ENCODE peak calls at places on chromosome 1, in six cellular contexts. One of them, this sample, is unnamed.

GRCh38 chr1:174701565-174701964 is 253.8 kb downstream of the GPR52 start:
- DNase-seq in ACHN: no peak
- DNase-seq in Daoy: no peak
- DNase-seq in NCI-H748 treated with DMSO at 0.1 percent for 48 hours: no peak
- DNase-seq in neural progenitor cell: no peak
- DNase-seq in mammary epithelial cell: no peak
- DNase-seq in this sample: no peak

GRCh38 chr1:11184973-11185372 is 4.2 kb upstream of the ANGPTL7 start:
- DNase-seq in neural progenitor cell: no peak
- DNase-seq in NCI-H748 treated with DMSO at 0.1 percent for 48 hours: no peak
- DNase-seq in mammary epithelial cell: no peak
- DNase-seq in ACHN: no peak
- DNase-seq in Daoy: no peak
- DNase-seq in this sample: no peak

GRCh38 chr1:19495816-19496528 is 10.6 kb upstream of the CAPZB start:
- DNase-seq in ACHN: no peak
- DNase-seq in neural progenitor cell: no peak
- DNase-seq in Daoy: no peak
- DNase-seq in NCI-H748 treated with DMSO at 0.1 percent for 48 hours: no peak
- DNase-seq in mammary epithelial cell: no peak
- DNase-seq in this sample: no peak

GRCh38 chr1:185789846-185790735 is 55.9 kb downstream of the HMCN1 start:
- DNase-seq in ACHN: no peak
- DNase-seq in neural progenitor cell: no peak
- DNase-seq in Daoy: no peak
- DNase-seq in NCI-H748 treated with DMSO at 0.1 percent for 48 hours: no peak
- DNase-seq in mammary epithelial cell: peak; percentile 25
- DNase-seq in this sample: peak; percentile 85

GRCh38 chr1:25620211-25620610 is 3.6 kb downstream of the MAN1C1 start:
- DNase-seq in neural progenitor cell: no peak
- DNase-seq in NCI-H748 treated with DMSO at 0.1 percent for 48 hours: no peak
- DNase-seq in Daoy: no peak
- DNase-seq in mammary epithelial cell: no peak
- DNase-seq in ACHN: no peak
- DNase-seq in this sample: no peak

GRCh38 chr1:7388141-7388487 is 383.0 kb upstream of the VAMP3 start:
- DNase-seq in neural progenitor cell: no peak
- DNase-seq in NCI-H748 treated with DMSO at 0.1 percent for 48 hours: no peak
- DNase-seq in mammary epithelial cell: no peak
- DNase-seq in ACHN: no peak
- DNase-seq in Daoy: no peak
- DNase-seq in this sample: no peak

GRCh38 chr1:16231331-16232315 is 5.4 kb downstream of the CPLANE2 start:
- DNase-seq in mammary epithelial cell: no peak
- DNase-seq in NCI-H748 treated with DMSO at 0.1 percent for 48 hours: no peak
- DNase-seq in Daoy: peak; percentile 61
- DNase-seq in ACHN: no peak
- DNase-seq in neural progenitor cell: no peak
- DNase-seq in this sample: no peak

GRCh38 chr1:59422921-59423575 is 126.2 kb downstream of the FGGY start:
- DNase-seq in ACHN: no peak
- DNase-seq in NCI-H748 treated with DMSO at 0.1 percent for 48 hours: no peak
- DNase-seq in mammary epithelial cell: no peak
- DNase-seq in neural progenitor cell: no peak
- DNase-seq in Daoy: peak; percentile 40
- DNase-seq in this sample: no peak

GRCh38 chr1:192609110-192610079 is 26.6 kb upstream of the RGS13 start:
- DNase-seq in mammary epithelial cell: no peak
- DNase-seq in Daoy: no peak
- DNase-seq in neural progenitor cell: no peak
- DNase-seq in NCI-H748 treated with DMSO at 0.1 percent for 48 hours: no peak
- DNase-seq in ACHN: no peak
- DNase-seq in this sample: no peak

GRCh38 chr1:87796521-87796920 is 467.8 kb downstream of the LMO4 start:
- DNase-seq in NCI-H748 treated with DMSO at 0.1 percent for 48 hours: no peak
- DNase-seq in neural progenitor cell: no peak
- DNase-seq in mammary epithelial cell: no peak
- DNase-seq in Daoy: no peak
- DNase-seq in ACHN: no peak
- DNase-seq in this sample: no peak

GRCh38 chr1:235953801-235954200 is 87.1 kb upstream of the LYST start:
- DNase-seq in NCI-H748 treated with DMSO at 0.1 percent for 48 hours: no peak
- DNase-seq in neural progenitor cell: no peak
- DNase-seq in Daoy: peak; percentile 51
- DNase-seq in mammary epithelial cell: peak; percentile 79
- DNase-seq in ACHN: peak; percentile 57
- DNase-seq in this sample: no peak

GRCh38 chr1:83508485-83509151 is 490.3 kb downstream of the TTLL7 start:
- DNase-seq in ACHN: no peak
- DNase-seq in neural progenitor cell: no peak
- DNase-seq in NCI-H748 treated with DMSO at 0.1 percent for 48 hours: no peak
- DNase-seq in mammary epithelial cell: no peak
- DNase-seq in Daoy: peak; percentile 74
- DNase-seq in this sample: peak; percentile 34

GRCh38 chr1:53112271-53112774 is 30.1 kb downstream of the SLC1A7 start:
- DNase-seq in Daoy: no peak
- DNase-seq in mammary epithelial cell: no peak
- DNase-seq in ACHN: peak; percentile 17
- DNase-seq in NCI-H748 treated with DMSO at 0.1 percent for 48 hours: no peak
- DNase-seq in neural progenitor cell: no peak
- DNase-seq in this sample: peak; percentile 80

GRCh38 chr1:219081943-219082925 is 91.4 kb upstream of the LYPLAL1 start:
- DNase-seq in mammary epithelial cell: no peak
- DNase-seq in ACHN: no peak
- DNase-seq in Daoy: no peak
- DNase-seq in neural progenitor cell: no peak
- DNase-seq in NCI-H748 treated with DMSO at 0.1 percent for 48 hours: no peak
- DNase-seq in this sample: no peak

GRCh38 chr1:108068141-108068540 is 103.2 kb upstream of the VAV3 start:
- DNase-seq in neural progenitor cell: no peak
- DNase-seq in mammary epithelial cell: peak; percentile 15
- DNase-seq in NCI-H748 treated with DMSO at 0.1 percent for 48 hours: no peak
- DNase-seq in Daoy: no peak
- DNase-seq in ACHN: no peak
- DNase-seq in this sample: peak; percentile 63

GRCh38 chr1:155052412-155053400 is 1.6 kb downstream of the ADAM15 start:
- DNase-seq in Daoy: peak; percentile 35
- DNase-seq in NCI-H748 treated with DMSO at 0.1 percent for 48 hours: no peak
- DNase-seq in neural progenitor cell: peak; percentile 32
- DNase-seq in ACHN: peak; percentile 54
- DNase-seq in mammary epithelial cell: peak; percentile 41
- DNase-seq in this sample: no peak

GRCh38 chr1:223129229-223129851 is 13.7 kb downstream of the TLR5 start:
- DNase-seq in neural progenitor cell: peak; percentile 91
- DNase-seq in Daoy: peak; percentile 70
- DNase-seq in mammary epithelial cell: no peak
- DNase-seq in NCI-H748 treated with DMSO at 0.1 percent for 48 hours: no peak
- DNase-seq in ACHN: peak; percentile 44
- DNase-seq in this sample: peak; percentile 76

GRCh38 chr1:233518344-233518743 is 95.6 kb upstream of the KCNK1 start:
- DNase-seq in neural progenitor cell: peak; percentile 59
- DNase-seq in mammary epithelial cell: peak; percentile 54
- DNase-seq in Daoy: peak; percentile 35
- DNase-seq in NCI-H748 treated with DMSO at 0.1 percent for 48 hours: peak; percentile 2
- DNase-seq in ACHN: peak; percentile 67
- DNase-seq in this sample: peak; percentile 80

GRCh38 chr1:81142099-81142776 is 658.5 kb upstream of the ADGRL2 start:
- DNase-seq in ACHN: peak; percentile 5
- DNase-seq in mammary epithelial cell: peak; percentile 63
- DNase-seq in Daoy: peak; percentile 39
- DNase-seq in neural progenitor cell: no peak
- DNase-seq in NCI-H748 treated with DMSO at 0.1 percent for 48 hours: no peak
- DNase-seq in this sample: no peak

GRCh38 chr1:70738576-70738975 is 309.0 kb downstream of the PTGER3 start:
- DNase-seq in mammary epithelial cell: no peak
- DNase-seq in Daoy: no peak
- DNase-seq in NCI-H748 treated with DMSO at 0.1 percent for 48 hours: no peak
- DNase-seq in neural progenitor cell: no peak
- DNase-seq in ACHN: no peak
- DNase-seq in this sample: no peak

GRCh38 chr1:109240158-109241152 is 8.9 kb upstream of the CELSR2 start:
- DNase-seq in Daoy: peak; percentile 90
- DNase-seq in neural progenitor cell: peak; percentile 45
- DNase-seq in ACHN: no peak
- DNase-seq in mammary epithelial cell: peak; percentile 97
- DNase-seq in NCI-H748 treated with DMSO at 0.1 percent for 48 hours: no peak
- DNase-seq in this sample: peak; percentile 67

GRCh38 chr1:76942549-76942948 is 75.3 kb downstream of the ST6GALNAC5 start:
- DNase-seq in NCI-H748 treated with DMSO at 0.1 percent for 48 hours: no peak
- DNase-seq in ACHN: no peak
- DNase-seq in Daoy: peak; percentile 61
- DNase-seq in neural progenitor cell: no peak
- DNase-seq in mammary epithelial cell: no peak
- DNase-seq in this sample: no peak

GRCh38 chr1:150076066-150076465 is 8.5 kb downstream of the VPS45 start:
- DNase-seq in mammary epithelial cell: no peak
- DNase-seq in Daoy: no peak
- DNase-seq in neural progenitor cell: no peak
- DNase-seq in ACHN: no peak
- DNase-seq in NCI-H748 treated with DMSO at 0.1 percent for 48 hours: no peak
- DNase-seq in this sample: no peak